ENCODE peak calls at places on chromosomes 5 and 9, in four cellular contexts. C is trophoblast cell, H is H1, K is HTR-8/SVneo. T is an unnamed sample.

GRCh38 chr5:168734657-168735344 is 155.6 kb upstream of the PANK3 start:
- DNase-seq in C (no peak), H (no peak), K (no peak), T (no peak)

GRCh38 chr9:76456202-76456926 is 2.6 kb upstream of the GCNT1 start:
- DNase-seq in C (no peak), H (no peak), K (peak; percentile 27), T (no peak)

GRCh38 chr9:114098021-114098659 is 952 bp downstream of the KIF12 start:
- DNase-seq in C (peak; percentile 76), H (peak; percentile 88), K (no peak), T (peak; percentile 53)

GRCh38 chr5:58773744-58774441 is 191.0 kb downstream of the RAB3C start:
- DNase-seq in C (no peak), H (no peak), K (no peak), T (no peak)

GRCh38 chr5:139402561-139403158 is 1.2 kb downstream of the SPATA24 start:
- DNase-seq in C (peak; percentile 53), H (peak; percentile 77), K (no peak), T (no peak)

GRCh38 chr5:80504833-80505232 is 16.9 kb downstream of the FAM151B start:
- DNase-seq in C (no peak), H (no peak), K (no peak), T (no peak)

GRCh38 chr5:98096155-98096554 is 677.3 kb upstream of the RGMB start:
- DNase-seq in C (peak; percentile 8), H (no peak), K (no peak), T (no peak)

GRCh38 chr5:113488645-113489184 is 462 bp upstream of the MCC start:
- DNase-seq in C (no peak), H (no peak), K (no peak), T (no peak)

GRCh38 chr9:4678679-4679267 is 596 bp upstream of the CDC37L1 start:
- DNase-seq in C (peak; percentile 47), H (no peak), K (no peak), T (peak; percentile 21)

GRCh38 chr5:83657807-83658206 is 62.8 kb downstream of the HAPLN1 start:
- DNase-seq in C (no peak), H (no peak), K (no peak), T (no peak)

GRCh38 chr5:142484821-142485387 is 160.1 kb upstream of the SPRY4 start:
- DNase-seq in C (peak; percentile 74), H (no peak), K (no peak), T (no peak)

GRCh38 chr9:119370816-119371215 is 1.6 kb upstream of the BRINP1 start:
- DNase-seq in C (peak; percentile 50), H (peak; percentile 87), K (no peak), T (peak; percentile 38)

GRCh38 chr9:103397868-103398600 is 402.9 kb downstream of the CYLC2 start:
- DNase-seq in C (peak; percentile 68), H (peak; percentile 60), K (peak; percentile 24), T (no peak)

GRCh38 chr5:11683666-11684065 is 220.6 kb downstream of the CTNND2 start:
- DNase-seq in C (no peak), H (no peak), K (no peak), T (no peak)

GRCh38 chr9:119905706-119906105 is 536.5 kb upstream of the BRINP1 start:
- DNase-seq in C (no peak), H (no peak), K (no peak), T (no peak)

T was measured in cerebellum.